ENCODE peak calls at places on chromosomes 11 and 22, in six cellular contexts. Q, C, N, Z, D and X are unnamed samples.

GRCh38 chr11:88353835-88354496 is 16.4 kb upstream of the CTSC start:
- DNase-seq in Q (no peak), C (no peak), N (no peak), Z (no peak), D (no peak), X (no peak)

GRCh38 chr22:24421428-24421931 is 5.9 kb upstream of the ADORA2A start:
- DNase-seq in Q (no peak), C (no peak), N (peak; percentile 84), Z (no peak), D (peak; percentile 24), X (peak; percentile 93)

GRCh38 chr22:47710135-47710534 is 947.7 kb downstream of the TBC1D22A start:
- DNase-seq in Q (no peak), C (no peak), N (peak; percentile 35), Z (no peak), D (no peak), X (no peak)

GRCh38 chr22:19710769-19711106 is 3.6 kb upstream of the SEPTIN5 start:
- DNase-seq in Q (no peak), C (no peak), N (no peak), Z (no peak), D (no peak), X (no peak)

GRCh38 chr22:36377022-36377631 is 10.6 kb downstream of the MYH9 start:
- DNase-seq in Q (no peak), C (no peak), N (no peak), Z (no peak), D (no peak), X (no peak)

GRCh38 chr22:37162221-37163095 is 12.7 kb upstream of the IL2RB start:
- DNase-seq in Q (no peak), C (no peak), N (no peak), Z (peak; percentile 29), D (no peak), X (no peak)

GRCh38 chr22:42684462-42685195 is 35.4 kb upstream of the CYB5R3 start:
- DNase-seq in Q (no peak), C (no peak), N (no peak), Z (no peak), D (no peak), X (no peak)

GRCh38 chr11:103618532-103618931 is 417.9 kb upstream of the DDI1 start:
- DNase-seq in Q (peak; percentile 83), C (no peak), N (no peak), Z (peak; percentile 47), D (no peak), X (no peak)

GRCh38 chr11:46357483-46357936 is 10.2 kb downstream of the DGKZ start:
- DNase-seq in Q (no peak), C (no peak), N (no peak), Z (no peak), D (no peak), X (peak; percentile 43)

GRCh38 chr22:34993548-34993947 is 72.4 kb upstream of the ISX start:
- DNase-seq in Q (no peak), C (no peak), N (no peak), Z (no peak), D (no peak), X (peak; percentile 59)

GRCh38 chr11:105799728-105800462 is 190.0 kb downstream of the GRIA4 start:
- DNase-seq in Q (no peak), C (no peak), N (no peak), Z (no peak), D (no peak), X (no peak)

GRCh38 chr11:44526438-44526837 is 39.0 kb upstream of the CD82 start:
- DNase-seq in Q (no peak), C (no peak), N (no peak), Z (no peak), D (no peak), X (no peak)

DNA sequence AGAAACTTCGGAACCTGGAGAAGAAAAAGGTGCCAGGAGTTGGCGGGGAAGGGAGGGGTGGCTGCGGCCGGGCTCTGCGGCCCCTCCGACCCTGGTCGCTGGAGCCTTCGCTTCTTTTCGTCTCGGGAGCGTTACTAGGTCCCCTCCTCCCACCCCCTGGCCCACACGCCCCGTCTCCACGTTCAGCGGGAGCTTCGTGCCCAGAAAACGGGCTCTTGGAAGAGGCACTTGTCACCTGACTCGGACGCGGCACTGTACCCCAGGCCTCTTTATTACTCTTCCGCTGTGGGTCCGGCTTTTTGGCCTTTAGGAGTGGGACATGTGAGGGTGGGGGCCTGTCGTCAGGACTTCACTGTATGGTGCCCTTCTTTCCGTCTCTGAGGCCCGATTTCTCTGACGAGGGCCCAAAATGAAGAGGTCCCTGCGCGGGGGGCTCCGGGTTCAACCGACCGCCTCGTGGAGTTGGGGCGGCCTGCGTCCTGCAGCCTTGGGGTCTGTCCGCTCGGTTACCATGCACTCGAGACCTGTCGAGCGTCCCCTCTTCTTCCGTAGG is 1.2 kb downstream of the CAPRIN1 start:
- DNase-seq in Q (no peak), C (peak; percentile 15), N (peak; percentile 47), Z (peak; percentile 38), D (peak; percentile 27), X (peak; percentile 44)
- H2BK5ac ChIP-seq in Q (peak overlapping the region; percentile 77), C (peak overlapping the region; percentile 94), N (peak overlapping the region; percentile 95), Z (peak overlapping the region; percentile 95), D (peak overlapping the region; percentile 91), X (peak overlapping the region; percentile 66)

DNA sequence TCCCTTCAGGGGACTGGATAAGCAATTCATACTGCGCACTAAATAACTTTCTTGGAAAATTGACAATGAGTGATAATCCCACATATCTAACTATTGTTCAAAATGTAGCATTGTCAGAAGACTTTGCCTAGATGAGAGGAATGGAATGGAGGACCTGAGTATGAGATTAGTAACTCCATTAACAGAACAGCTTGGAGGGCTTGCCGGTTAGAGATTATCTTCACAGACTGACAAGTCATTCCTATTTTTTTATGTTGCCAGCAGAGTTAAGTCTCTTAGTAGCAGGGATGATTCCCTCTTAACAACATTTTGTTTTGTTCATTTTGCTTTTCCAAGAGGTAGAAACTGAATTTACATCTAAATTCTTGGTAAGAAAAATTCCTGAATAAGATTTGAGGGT is 7.1 kb upstream of the BACE1-AS start:
- DNase-seq in Q (no peak), C (no peak), N (no peak), Z (no peak), D (no peak), X (no peak)
- H3K4me3 ChIP-seq in Q (no peak overlapping the region), C (no peak overlapping the region), N (no peak overlapping the region), Z (no peak overlapping the region), D (no peak overlapping the region), X (no peak overlapping the region)

GRCh38 chr11:128448487-128448886 is 138.9 kb downstream of the ETS1 start:
- DNase-seq in Q (peak; percentile 87), C (no peak), N (no peak), Z (peak; percentile 49), D (peak; percentile 88), X (peak; percentile 81)
- H3K79me1 ChIP-seq in Q (peaks cover 9% of the 10 kb centered on the region), C (no peaks in the 10 kb centered on the region), N (no peaks in the 10 kb centered on the region), Z (no peaks in the 10 kb centered on the region), D (peaks cover 7% of the 10 kb centered on the region), X (no peaks in the 10 kb centered on the region)

GRCh38 chr11:111986589-111986988 is 38.6 kb upstream of the DLAT start:
- DNase-seq in Q (no peak), C (no peak), N (no peak), Z (no peak), D (no peak), X (no peak)

GRCh38 chr11:111981270-111981669 is 43.9 kb upstream of the DLAT start:
- DNase-seq in Q (no peak), C (no peak), N (no peak), Z (no peak), D (no peak), X (no peak)

GRCh38 chr11:111982019-111982464 is 43.2 kb upstream of the DLAT start:
- DNase-seq in Q (peak; percentile 43), C (peak; percentile 57), N (peak; percentile 81), Z (peak; percentile 55), D (peak; percentile 82), X (peak; percentile 91)

GRCh38 chr11:111982532-111983186 is 42.5 kb upstream of the DLAT start:
- DNase-seq in Q (no peak), C (no peak), N (no peak), Z (no peak), D (no peak), X (peak; percentile 31)

GRCh38 chr11:111983187-111983986 is 41.8 kb upstream of the DLAT start:
- DNase-seq in Q (peak; percentile 72), C (peak; percentile 67), N (peak; percentile 62), Z (peak; percentile 85), D (peak; percentile 90), X (peak; percentile 93)
- H2BK5ac ChIP-seq in Q (peak overlapping the region; percentile 54), C (peak overlapping the region; percentile 9), N (peak overlapping the region; percentile 63), Z (no peak overlapping the region), D (no peak overlapping the region), X (no peak overlapping the region)

DNA sequence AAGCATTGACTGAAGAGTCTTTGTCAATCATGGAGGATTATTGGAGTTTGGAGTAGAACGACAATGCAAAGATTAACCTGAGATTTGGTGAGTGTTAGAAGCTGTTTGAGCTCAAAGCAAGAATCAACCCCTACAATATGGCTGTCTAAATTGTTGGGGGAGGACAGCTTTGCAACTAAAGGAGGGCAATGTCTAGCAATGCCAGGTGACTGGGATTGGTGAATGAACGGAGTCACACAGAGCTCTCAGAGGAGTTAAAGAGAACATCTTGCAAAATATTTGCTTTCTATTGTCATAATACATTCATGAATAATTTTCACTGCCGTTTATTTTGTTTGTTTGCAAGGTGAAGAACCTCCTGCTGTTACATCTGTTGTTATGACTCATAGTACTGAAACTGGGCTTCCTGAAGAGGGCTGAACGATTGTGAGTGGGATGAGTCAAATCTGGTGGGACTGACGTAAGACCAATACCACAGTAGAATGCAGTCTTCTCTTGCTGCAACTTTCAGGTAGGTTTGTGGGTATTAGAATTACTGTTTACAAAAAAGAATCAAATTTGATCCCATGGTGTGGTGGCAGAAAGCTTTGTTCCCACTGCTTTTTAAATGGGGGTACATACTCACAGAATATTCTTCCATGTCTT is 281.9 kb downstream of the CADM1 start:
- DNase-seq in Q (peak; percentile 98), C (no peak), N (no peak), Z (peak; percentile 87), D (peak; percentile 59), X (peak; percentile 84)
- H3K4me3 ChIP-seq in Q (no peak overlapping the region), C (no peak overlapping the region), N (no peak overlapping the region), Z (no peak overlapping the region), D (no peak overlapping the region), X (no peak overlapping the region)

GRCh38 chr11:107136892-107137291 is 118.6 kb upstream of the GUCY1A2 start:
- DNase-seq in Q (no peak), C (no peak), N (no peak), Z (no peak), D (no peak), X (no peak)

GRCh38 chr11:107139396-107139795 is 121.1 kb upstream of the GUCY1A2 start:
- DNase-seq in Q (no peak), C (no peak), N (no peak), Z (no peak), D (no peak), X (no peak)

DNA sequence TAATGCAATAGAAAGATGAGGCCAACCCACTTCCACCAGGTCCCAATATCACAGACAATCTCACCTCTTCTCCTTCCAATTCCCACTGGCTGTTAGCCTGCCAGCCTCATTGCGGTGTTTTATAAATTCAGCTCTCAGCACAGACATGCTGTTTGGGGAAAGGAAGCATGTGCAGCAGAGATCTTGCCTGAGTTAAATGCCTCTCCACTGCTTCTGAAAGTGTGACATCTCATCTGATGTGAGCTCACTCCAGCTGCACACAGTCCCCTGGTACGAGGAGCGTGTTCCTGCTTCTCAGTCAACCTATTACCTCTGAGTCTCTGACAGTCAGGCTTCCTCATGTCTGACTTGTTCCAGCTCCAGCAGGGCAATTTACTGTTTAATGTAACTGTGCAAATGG is 122.7 kb upstream of the GUCY1A2 start:
- DNase-seq in Q (no peak), C (no peak), N (no peak), Z (no peak), D (peak; percentile 4), X (no peak)
- H3K79me1 ChIP-seq in Q (no peaks in the 10 kb centered on the region), C (no peaks in the 10 kb centered on the region), N (no peaks in the 10 kb centered on the region), Z (no peaks in the 10 kb centered on the region), D (no peaks in the 10 kb centered on the region), X (no peaks in the 10 kb centered on the region)